ENCODE peak calls at places on chromosomes 6 and 20, in five cellular contexts. M is DND-41, S is ascending aorta, Q is pancreas, C is heart right ventricle. N is an unnamed sample.

GRCh38 chr20:45911486-45912343 is at the start of gene PLTP:
- DNase-seq in S (no peak), Q (peak; percentile 84), C (peak; percentile 82), M (peak; percentile 37), N (peak; percentile 92)

GRCh38 chr20:62291251-62292066 is 11.3 kb upstream of the ADRM1 start:
- DNase-seq in M (no peak), C (no peak), Q (peak; percentile 60), S (no peak), N (no peak)

GRCh38 chr20:20064303-20064702 is 12.0 kb downstream of the CFAP61 start:
- DNase-seq in S (no peak), Q (no peak), C (no peak), M (no peak), N (no peak)

GRCh38 chr6:132763269-132763668 is 5.6 kb upstream of the VNN2 start:
- DNase-seq in M (peak; percentile 57), Q (no peak), C (no peak), S (no peak), N (no peak)

GRCh38 chr6:151021878-151022277 is 156.4 kb downstream of the MTHFD1L start:
- DNase-seq in C (no peak), Q (no peak), S (no peak), M (no peak), N (no peak)

GRCh38 chr6:3125832-3126231 is 7.3 kb downstream of the BPHL start:
- DNase-seq in C (no peak), Q (no peak), M (no peak), S (no peak), N (no peak)

GRCh38 chr6:36728289-36729168 is 30.9 kb downstream of the RAB44 start:
- DNase-seq in M (no peak), C (no peak), Q (no peak), S (no peak), N (no peak)

GRCh38 chr6:71349976-71350615 is 61.5 kb downstream of the OGFRL1 start:
- DNase-seq in M (no peak), S (no peak), C (no peak), Q (no peak), N (peak; percentile 82)

GRCh38 chr6:33417127-33417902 is 592 bp downstream of the CUTA start:
- DNase-seq in C (no peak), M (no peak), Q (no peak), S (no peak), N (no peak)

GRCh38 chr6:26607434-26608230 is 10.9 kb downstream of the ABT1 start:
- DNase-seq in C (no peak), Q (no peak), S (no peak), M (peak; percentile 71), N (no peak)

GRCh38 chr20:53935353-53936084 is 134.9 kb downstream of the BCAS1 start:
- DNase-seq in C (no peak), Q (no peak), S (no peak), M (no peak), N (no peak)

GRCh38 chr6:130366011-130366963 is at the start of gene TMEM200A:
- DNase-seq in Q (peak; percentile 73), S (no peak), M (no peak), C (peak; percentile 7), N (peak; percentile 80)

GRCh38 chr20:46694484-46694883 is 5.2 kb upstream of the TP53RK start:
- DNase-seq in S (no peak), C (no peak), Q (no peak), M (peak; percentile 26), N (peak; percentile 7)

GRCh38 chr6:163415620-163416379 is 1.3 kb downstream of the QKI start:
- DNase-seq in S (no peak), Q (peak; percentile 69), C (peak; percentile 51), M (peak; percentile 34), N (peak; percentile 80)

GRCh38 chr6:125714431-125715090 is 34.9 kb upstream of the HEY2 start:
- DNase-seq in M (no peak), S (no peak), C (no peak), Q (no peak), N (no peak)

GRCh38 chr20:42688576-42688975 is 501.1 kb downstream of the PTPRT start:
- DNase-seq in C (no peak), Q (peak; percentile 41), S (no peak), M (peak; percentile 51), N (no peak)

GRCh38 chr20:47248448-47248966 is 108.0 kb downstream of the ZMYND8 start:
- DNase-seq in M (no peak), Q (no peak), C (no peak), S (no peak), N (no peak)

GRCh38 chr6:97535800-97536199 is 252.8 kb upstream of the MMS22L start:
- DNase-seq in C (no peak), S (no peak), M (no peak), Q (no peak), N (no peak)

GRCh38 chr6:162371133-162371532 is 356.4 kb downstream of the PRKN start:
- DNase-seq in M (no peak), C (no peak), Q (no peak), S (no peak), N (no peak)

DNA sequence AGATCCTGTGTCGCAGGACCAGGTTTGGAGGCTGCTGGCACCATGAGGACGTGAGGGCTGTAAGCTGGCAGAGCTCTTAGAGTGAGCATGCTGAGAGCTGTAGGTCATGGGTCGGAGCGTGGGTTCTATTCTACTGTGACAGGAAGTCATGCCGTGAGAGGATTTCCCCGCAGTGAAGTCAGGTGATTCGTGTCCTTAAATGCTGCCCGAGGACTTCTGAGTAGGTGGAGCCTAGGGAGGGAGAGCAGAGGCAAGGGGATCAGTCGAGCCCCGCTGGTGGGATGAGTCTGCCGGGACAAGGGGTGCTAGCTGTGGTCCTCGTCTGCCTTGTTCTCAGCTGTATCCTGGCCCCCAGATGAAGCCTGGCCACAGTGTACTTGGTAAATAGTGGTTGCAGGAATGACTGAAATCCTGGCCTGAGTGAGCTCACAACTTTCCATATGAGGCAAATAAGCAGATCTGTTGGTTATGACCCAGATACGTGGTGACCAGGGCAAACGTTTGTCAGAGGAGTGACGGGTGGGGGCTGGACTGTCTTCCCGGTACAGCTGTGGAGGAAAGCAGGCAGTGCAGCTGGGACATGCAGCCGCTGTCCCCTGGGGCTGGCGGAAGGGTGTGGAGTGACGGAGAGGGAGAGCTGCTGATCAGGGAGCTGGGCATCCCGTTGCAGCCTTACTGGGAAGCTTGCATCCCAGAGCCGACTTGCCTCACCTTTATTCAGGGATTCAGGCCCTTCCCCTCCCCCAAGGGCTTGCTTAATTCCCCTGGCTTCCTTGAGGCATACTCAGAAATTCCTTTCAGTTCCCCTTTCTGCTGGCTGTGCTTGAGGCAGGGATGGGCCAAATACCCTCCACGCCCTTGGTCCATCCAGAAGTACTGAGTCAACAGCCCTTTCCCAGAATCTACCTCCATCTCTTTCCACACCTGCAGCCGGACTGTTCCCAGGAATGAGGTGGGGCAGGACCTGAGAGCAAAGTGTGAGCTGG is 250.9 kb upstream of the RREB1 start:
- DNase-seq in M (peak; percentile 44), S (peak; percentile 28), C (peak; percentile 65), Q (no peak), N (peak; percentile 76)
- H3K27ac ChIP-seq in M (no peak overlapping the region), S (no peak overlapping the region), C (peak overlapping the region; percentile 75), Q (no peak overlapping the region), N (peak overlapping the region; percentile 28)

GRCh38 chr20:13525225-13525940 is 113.3 kb downstream of the TASP1 start:
- DNase-seq in S (no peak), Q (no peak), M (no peak), C (no peak), N (no peak)
- H3K27ac ChIP-seq in S (no peak overlapping the region), Q (no peak overlapping the region), M (no peak overlapping the region), C (no peak overlapping the region), N (no peak overlapping the region)

GRCh38 chr6:11231564-11232176 is 798 bp downstream of the NEDD9 start:
- DNase-seq in S (no peak), Q (no peak), C (peak; percentile 42), M (no peak), N (no peak)

GRCh38 chr6:11232177-11232967 is at the start of gene NEDD9:
- DNase-seq in M (peak; percentile 97), S (peak; percentile 95), Q (peak; percentile 95), C (peak; percentile 92), N (peak; percentile 97)

GRCh38 chr6:11229267-11230043 is 3.0 kb downstream of the NEDD9 start:
- DNase-seq in M (no peak), Q (no peak), S (no peak), C (no peak), N (no peak)

GRCh38 chr6:11231108-11231463 is 1.4 kb downstream of the NEDD9 start:
- DNase-seq in M (no peak), C (no peak), S (no peak), Q (no peak), N (no peak)

DNA sequence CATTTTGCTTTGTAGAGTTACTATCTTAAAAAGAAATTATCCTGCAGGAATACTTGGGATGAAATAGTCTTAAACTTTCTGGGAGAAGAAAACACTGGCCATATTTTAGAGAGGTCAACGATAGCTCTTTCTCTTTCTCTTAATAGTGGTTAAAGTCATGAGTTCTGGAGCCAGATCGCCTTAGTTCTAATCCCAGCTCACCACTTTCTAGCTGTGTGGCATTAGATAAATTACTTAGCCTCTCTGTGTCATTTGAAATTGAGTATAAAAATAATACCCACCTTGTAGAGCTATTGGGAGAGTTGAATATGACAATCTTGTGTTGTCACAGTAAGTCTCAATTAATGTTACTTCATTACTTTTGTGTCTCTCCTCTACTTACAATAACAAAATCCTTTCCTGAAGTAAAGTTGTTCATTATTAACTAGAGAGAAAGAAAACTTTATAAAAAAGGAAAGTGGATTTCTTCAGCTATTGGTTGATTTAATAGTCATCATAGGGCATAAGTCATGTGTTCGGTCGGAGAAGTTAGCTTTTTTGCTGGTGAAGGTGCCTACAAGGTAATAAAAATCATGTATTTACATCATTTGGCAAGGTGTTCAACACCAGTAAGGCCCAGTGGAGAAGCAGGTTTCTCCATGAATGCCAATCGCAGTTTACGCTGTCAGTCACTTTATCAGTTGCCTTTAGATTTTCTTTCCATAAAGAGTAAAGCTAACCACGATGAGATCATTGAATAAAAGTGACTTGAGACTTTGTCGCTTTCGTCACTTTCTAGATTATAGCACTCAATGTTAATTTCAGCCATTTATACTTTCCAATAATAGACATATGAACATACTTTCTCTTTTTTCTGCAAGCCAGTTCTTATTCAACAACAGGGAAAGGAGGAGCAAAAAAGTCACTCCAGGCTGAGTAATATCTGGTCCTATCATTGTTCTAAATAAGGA is 2.0 kb downstream of the NEDD9 start:
- DNase-seq in M (no peak), Q (no peak), C (no peak), S (no peak), N (no peak)
- H3K27ac ChIP-seq in M (no peak overlapping the region), Q (no peak overlapping the region), C (peak overlapping the region; percentile 83), S (peak overlapping the region; percentile 91), N (peak overlapping the region; percentile 88)

GRCh38 chr6:116395647-116396046 is 24.9 kb downstream of the DSE start:
- DNase-seq in Q (no peak), S (no peak), C (no peak), M (no peak), N (no peak)

GRCh38 chr6:116399287-116399686 is 28.5 kb downstream of the DSE start:
- DNase-seq in S (no peak), Q (no peak), C (no peak), M (no peak), N (no peak)

GRCh38 chr6:116396451-116396850 is 25.7 kb downstream of the DSE start:
- DNase-seq in Q (no peak), S (no peak), M (no peak), C (no peak), N (no peak)

GRCh38 chr6:116398366-116399005 is 27.7 kb downstream of the DSE start:
- DNase-seq in S (no peak), M (no peak), C (no peak), Q (no peak), N (no peak)

DNA sequence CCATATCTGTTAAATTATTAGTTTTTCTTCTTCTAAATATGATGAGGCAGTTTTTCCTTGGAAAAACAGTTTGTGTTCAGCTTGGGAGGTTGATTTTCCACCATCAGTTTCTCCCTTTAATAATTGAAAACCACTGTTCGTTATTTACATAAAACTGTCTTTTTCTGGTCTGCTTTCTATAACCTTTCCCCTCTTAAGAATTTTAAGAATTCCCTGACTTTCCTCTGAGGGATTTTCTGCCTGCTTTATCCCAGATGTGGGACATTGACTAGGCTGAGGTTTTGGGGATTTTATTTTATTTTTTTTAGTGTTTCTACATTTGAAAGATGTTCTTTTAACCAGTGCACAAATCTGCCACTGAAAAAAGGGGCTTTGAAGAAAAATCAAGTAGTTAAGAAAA is 27.2 kb downstream of the DSE start:
- DNase-seq in Q (no peak), S (no peak), C (no peak), M (no peak), N (no peak)
- H3K27ac ChIP-seq in Q (no peak overlapping the region), S (peak overlapping the region; percentile 74), C (peak overlapping the region; percentile 2), M (no peak overlapping the region), N (peak overlapping the region; percentile 15)